ENCODE peak calls at places on chromosome 1, in ten cellular contexts. One of them, this sample, is unnamed.

GRCh38 chr1:53162621-53163020 is 20.2 kb upstream of the SLC1A7 start:
- DNase-seq in IMR-90: no peak
- DNase-seq in suprapubic skin: no peak
- DNase-seq in stomach: no peak
- DNase-seq in transverse colon: no peak
- DNase-seq in heart left ventricle: no peak
- DNase-seq in testis: no peak
- DNase-seq in Peyer's patch: no peak
- DNase-seq in sigmoid colon: no peak
- DNase-seq in gastrocnemius medialis: no peak
- DNase-seq in this sample: no peak

GRCh38 chr1:30868833-30869435 is 39.6 kb downstream of the SDC3 start:
- DNase-seq in IMR-90: no peak
- DNase-seq in suprapubic skin: no peak
- DNase-seq in stomach: no peak
- DNase-seq in transverse colon: no peak
- DNase-seq in heart left ventricle: peak; percentile 11
- DNase-seq in testis: no peak
- DNase-seq in Peyer's patch: no peak
- DNase-seq in sigmoid colon: no peak
- DNase-seq in gastrocnemius medialis: no peak
- DNase-seq in this sample: no peak

GRCh38 chr1:56456426-56457101 is 122.8 kb downstream of the PLPP3 start:
- DNase-seq in IMR-90: peak; percentile 84
- DNase-seq in suprapubic skin: no peak
- DNase-seq in stomach: no peak
- DNase-seq in transverse colon: no peak
- DNase-seq in heart left ventricle: no peak
- DNase-seq in testis: no peak
- DNase-seq in Peyer's patch: no peak
- DNase-seq in sigmoid colon: no peak
- DNase-seq in gastrocnemius medialis: no peak
- DNase-seq in this sample: no peak

GRCh38 chr1:115183158-115183557 is 93.9 kb upstream of the TSPAN2 start:
- DNase-seq in IMR-90: no peak
- DNase-seq in suprapubic skin: no peak
- DNase-seq in stomach: no peak
- DNase-seq in transverse colon: no peak
- DNase-seq in heart left ventricle: no peak
- DNase-seq in testis: no peak
- DNase-seq in Peyer's patch: no peak
- DNase-seq in sigmoid colon: no peak
- DNase-seq in gastrocnemius medialis: no peak
- DNase-seq in this sample: no peak

GRCh38 chr1:228823200-228823599 is 87.9 kb downstream of the RHOU start:
- DNase-seq in IMR-90: no peak
- DNase-seq in suprapubic skin: no peak
- DNase-seq in stomach: no peak
- DNase-seq in transverse colon: no peak
- DNase-seq in heart left ventricle: no peak
- DNase-seq in testis: no peak
- DNase-seq in Peyer's patch: no peak
- DNase-seq in sigmoid colon: no peak
- DNase-seq in gastrocnemius medialis: no peak
- DNase-seq in this sample: no peak

GRCh38 chr1:155078496-155079209 is at the start of gene EFNA3:
- DNase-seq in IMR-90: peak; percentile 42
- DNase-seq in suprapubic skin: peak; percentile 80
- DNase-seq in stomach: peak; percentile 75
- DNase-seq in transverse colon: peak; percentile 88
- DNase-seq in heart left ventricle: peak; percentile 89
- DNase-seq in testis: peak; percentile 81
- DNase-seq in Peyer's patch: peak; percentile 65
- DNase-seq in sigmoid colon: peak; percentile 79
- DNase-seq in gastrocnemius medialis: no peak
- DNase-seq in this sample: peak; percentile 87

GRCh38 chr1:1324524-1325287 is at the start of the genes CPTP and INTS11:
- DNase-seq in IMR-90: peak; percentile 85
- DNase-seq in suprapubic skin: peak; percentile 98
- DNase-seq in stomach: peak; percentile 95
- DNase-seq in transverse colon: peak; percentile 97
- DNase-seq in heart left ventricle: peak; percentile 99
- DNase-seq in testis: peak; percentile 93
- DNase-seq in Peyer's patch: peak; percentile 92
- DNase-seq in sigmoid colon: peak; percentile 97
- DNase-seq in gastrocnemius medialis: peak; percentile 92
- DNase-seq in this sample: peak; percentile 95

GRCh38 chr1:88608139-88608943 is 75.7 kb upstream of the PKN2 start:
- DNase-seq in IMR-90: peak; percentile 37
- DNase-seq in suprapubic skin: no peak
- DNase-seq in stomach: no peak
- DNase-seq in transverse colon: no peak
- DNase-seq in heart left ventricle: no peak
- DNase-seq in testis: no peak
- DNase-seq in Peyer's patch: no peak
- DNase-seq in sigmoid colon: no peak
- DNase-seq in gastrocnemius medialis: no peak
- DNase-seq in this sample: no peak

GRCh38 chr1:163528710-163529348 is 207.1 kb downstream of the NUF2 start:
- DNase-seq in IMR-90: peak; percentile 15
- DNase-seq in suprapubic skin: no peak
- DNase-seq in stomach: peak; percentile 35
- DNase-seq in transverse colon: peak; percentile 16
- DNase-seq in heart left ventricle: no peak
- DNase-seq in testis: peak; percentile 33
- DNase-seq in Peyer's patch: no peak
- DNase-seq in sigmoid colon: no peak
- DNase-seq in gastrocnemius medialis: no peak
- DNase-seq in this sample: no peak

GRCh38 chr1:46532498-46533178 is 18.8 kb downstream of the KNCN start:
- DNase-seq in IMR-90: peak; percentile 36
- DNase-seq in suprapubic skin: no peak
- DNase-seq in stomach: peak; percentile 64
- DNase-seq in transverse colon: peak; percentile 63
- DNase-seq in heart left ventricle: peak; percentile 84
- DNase-seq in testis: peak; percentile 74
- DNase-seq in Peyer's patch: peak; percentile 24
- DNase-seq in sigmoid colon: peak; percentile 80
- DNase-seq in gastrocnemius medialis: peak; percentile 15
- DNase-seq in this sample: peak; percentile 94

GRCh38 chr1:240122639-240123604 is 31.2 kb downstream of the FMN2 start:
- DNase-seq in IMR-90: no peak
- DNase-seq in suprapubic skin: no peak
- DNase-seq in stomach: no peak
- DNase-seq in transverse colon: peak; percentile 53
- DNase-seq in heart left ventricle: no peak
- DNase-seq in testis: no peak
- DNase-seq in Peyer's patch: no peak
- DNase-seq in sigmoid colon: no peak
- DNase-seq in gastrocnemius medialis: no peak
- DNase-seq in this sample: no peak

GRCh38 chr1:227265891-227266290 is 52.4 kb downstream of the CDC42BPA start:
- DNase-seq in IMR-90: no peak
- DNase-seq in suprapubic skin: no peak
- DNase-seq in stomach: no peak
- DNase-seq in transverse colon: no peak
- DNase-seq in heart left ventricle: no peak
- DNase-seq in testis: no peak
- DNase-seq in Peyer's patch: no peak
- DNase-seq in sigmoid colon: no peak
- DNase-seq in gastrocnemius medialis: no peak
- DNase-seq in this sample: no peak

GRCh38 chr1:177913762-177914540 is 55.9 kb downstream of the SEC16B start:
- DNase-seq in IMR-90: peak; percentile 63
- DNase-seq in suprapubic skin: no peak
- DNase-seq in stomach: peak; percentile 65
- DNase-seq in transverse colon: peak; percentile 39
- DNase-seq in heart left ventricle: no peak
- DNase-seq in testis: peak; percentile 43
- DNase-seq in Peyer's patch: no peak
- DNase-seq in sigmoid colon: no peak
- DNase-seq in gastrocnemius medialis: no peak
- DNase-seq in this sample: no peak

GRCh38 chr1:227788279-227789041 is 27.0 kb upstream of the PRSS38 start:
- DNase-seq in IMR-90: no peak
- DNase-seq in suprapubic skin: peak; percentile 88
- DNase-seq in stomach: peak; percentile 43
- DNase-seq in transverse colon: no peak
- DNase-seq in heart left ventricle: peak; percentile 88
- DNase-seq in testis: no peak
- DNase-seq in Peyer's patch: peak; percentile 32
- DNase-seq in sigmoid colon: peak; percentile 91
- DNase-seq in gastrocnemius medialis: no peak
- DNase-seq in this sample: peak; percentile 96

GRCh38 chr1:163697137-163697536 is 375.4 kb downstream of the NUF2 start:
- DNase-seq in IMR-90: no peak
- DNase-seq in suprapubic skin: no peak
- DNase-seq in stomach: no peak
- DNase-seq in transverse colon: no peak
- DNase-seq in heart left ventricle: no peak
- DNase-seq in testis: no peak
- DNase-seq in Peyer's patch: no peak
- DNase-seq in sigmoid colon: no peak
- DNase-seq in gastrocnemius medialis: no peak
- DNase-seq in this sample: no peak

GRCh38 chr1:55129194-55129728 is 85.9 kb downstream of the USP24 start:
- DNase-seq in IMR-90: peak; percentile 89
- DNase-seq in suprapubic skin: no peak
- DNase-seq in stomach: no peak
- DNase-seq in transverse colon: no peak
- DNase-seq in heart left ventricle: no peak
- DNase-seq in testis: no peak
- DNase-seq in Peyer's patch: no peak
- DNase-seq in sigmoid colon: no peak
- DNase-seq in gastrocnemius medialis: no peak
- DNase-seq in this sample: no peak

GRCh38 chr1:33374336-33375105 is 53.6 kb upstream of the A3GALT2 start:
- DNase-seq in IMR-90: peak; percentile 89
- DNase-seq in suprapubic skin: peak; percentile 18
- DNase-seq in stomach: no peak
- DNase-seq in transverse colon: no peak
- DNase-seq in heart left ventricle: no peak
- DNase-seq in testis: no peak
- DNase-seq in Peyer's patch: no peak
- DNase-seq in sigmoid colon: no peak
- DNase-seq in gastrocnemius medialis: no peak
- DNase-seq in this sample: no peak

GRCh38 chr1:209106861-209107260 is 476.7 kb upstream of the CAMK1G start:
- DNase-seq in IMR-90: no peak
- DNase-seq in suprapubic skin: no peak
- DNase-seq in stomach: no peak
- DNase-seq in transverse colon: no peak
- DNase-seq in heart left ventricle: no peak
- DNase-seq in testis: no peak
- DNase-seq in Peyer's patch: no peak
- DNase-seq in sigmoid colon: no peak
- DNase-seq in gastrocnemius medialis: no peak
- DNase-seq in this sample: no peak

GRCh38 chr1:20405893-20406604 is 80.0 kb downstream of the CAMK2N1 start:
- DNase-seq in IMR-90: peak; percentile 45
- DNase-seq in suprapubic skin: peak; percentile 45
- DNase-seq in stomach: no peak
- DNase-seq in transverse colon: no peak
- DNase-seq in heart left ventricle: no peak
- DNase-seq in testis: no peak
- DNase-seq in Peyer's patch: peak; percentile 23
- DNase-seq in sigmoid colon: no peak
- DNase-seq in gastrocnemius medialis: no peak
- DNase-seq in this sample: no peak

GRCh38 chr1:239067058-239067457 is 319.3 kb upstream of the CHRM3 start:
- DNase-seq in IMR-90: no peak
- DNase-seq in suprapubic skin: no peak
- DNase-seq in stomach: no peak
- DNase-seq in transverse colon: no peak
- DNase-seq in heart left ventricle: no peak
- DNase-seq in testis: no peak
- DNase-seq in Peyer's patch: no peak
- DNase-seq in sigmoid colon: no peak
- DNase-seq in gastrocnemius medialis: no peak
- DNase-seq in this sample: no peak
- TF ChIP-seq POLR2A in IMR-90: no peak
- TF ChIP-seq POLR2A in suprapubic skin: no peak
- TF ChIP-seq POLR2A in stomach: no peak
- TF ChIP-seq POLR2A in transverse colon: no peak
- TF ChIP-seq POLR2A in heart left ventricle: no peak
- TF ChIP-seq POLR2A in testis: no peak
- TF ChIP-seq POLR2A in Peyer's patch: no peak
- TF ChIP-seq POLR2A in sigmoid colon: no peak
- TF ChIP-seq POLR2A in gastrocnemius medialis: no peak
- TF ChIP-seq POLR2A in this sample: no peak

GRCh38 chr1:205284420-205285144 is 37.0 kb downstream of the NUAK2 start:
- DNase-seq in IMR-90: peak; percentile 99
- DNase-seq in suprapubic skin: peak; percentile 94
- DNase-seq in stomach: peak; percentile 72
- DNase-seq in transverse colon: peak; percentile 85
- DNase-seq in heart left ventricle: peak; percentile 92
- DNase-seq in testis: peak; percentile 77
- DNase-seq in Peyer's patch: peak; percentile 95
- DNase-seq in sigmoid colon: peak; percentile 95
- DNase-seq in gastrocnemius medialis: peak; percentile 91
- DNase-seq in this sample: peak; percentile 98
- H3K4me3 ChIP-seq in IMR-90: no peak overlapping the region
- H3K4me3 ChIP-seq in suprapubic skin: no peak overlapping the region
- H3K4me3 ChIP-seq in stomach: no peak overlapping the region
- H3K4me3 ChIP-seq in transverse colon: no peak overlapping the region
- H3K4me3 ChIP-seq in heart left ventricle: no peak overlapping the region
- H3K4me3 ChIP-seq in testis: no peak overlapping the region
- H3K4me3 ChIP-seq in Peyer's patch: no peak overlapping the region
- H3K4me3 ChIP-seq in sigmoid colon: no peak overlapping the region
- H3K4me3 ChIP-seq in gastrocnemius medialis: no peak overlapping the region
- H3K4me3 ChIP-seq in this sample: peak overlapping the region; percentile 6

GRCh38 chr1:7393141-7393540 is 378.0 kb upstream of the VAMP3 start:
- DNase-seq in IMR-90: no peak
- DNase-seq in suprapubic skin: no peak
- DNase-seq in stomach: no peak
- DNase-seq in transverse colon: no peak
- DNase-seq in heart left ventricle: no peak
- DNase-seq in testis: no peak
- DNase-seq in Peyer's patch: no peak
- DNase-seq in sigmoid colon: no peak
- DNase-seq in gastrocnemius medialis: no peak
- DNase-seq in this sample: peak; percentile 11
- H3K4me1 ChIP-seq in IMR-90: peaks cover 12% of the 10 kb centered on the region
- H3K4me1 ChIP-seq in suprapubic skin: peaks cover 10% of the 10 kb centered on the region
- H3K4me1 ChIP-seq in stomach: peaks cover 6% of the 10 kb centered on the region
- H3K4me1 ChIP-seq in transverse colon: peaks cover 14% of the 10 kb centered on the region
- H3K4me1 ChIP-seq in heart left ventricle: peaks cover 18% of the 10 kb centered on the region
- H3K4me1 ChIP-seq in testis: peaks cover 23% of the 10 kb centered on the region
- H3K4me1 ChIP-seq in Peyer's patch: peaks cover 7% of the 10 kb centered on the region
- H3K4me1 ChIP-seq in sigmoid colon: peaks cover 20% of the 10 kb centered on the region
- H3K4me1 ChIP-seq in gastrocnemius medialis: peaks cover 3% of the 10 kb centered on the region
- H3K4me1 ChIP-seq in this sample: peaks cover 25% of the 10 kb centered on the region

DNA sequence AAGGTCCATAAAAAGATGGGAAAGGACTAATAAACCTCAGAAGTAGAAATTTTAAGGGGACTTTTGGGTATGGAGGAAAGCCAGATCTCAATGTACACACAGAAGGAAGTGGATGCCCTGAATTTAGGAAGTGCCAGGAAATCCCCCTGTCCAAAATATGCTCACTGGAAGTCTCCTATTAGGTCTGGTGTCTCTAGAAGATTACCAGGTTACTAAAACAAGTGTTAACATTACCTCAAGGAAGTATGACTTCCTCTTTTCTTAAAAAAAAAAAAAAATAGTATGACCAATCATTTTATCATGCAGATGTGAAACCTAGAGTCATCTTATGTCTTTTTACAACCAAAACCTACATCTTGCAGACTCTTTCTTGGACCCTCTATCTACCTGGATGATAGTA is 30.7 kb downstream of the CD58 start:
- DNase-seq in IMR-90: no peak
- DNase-seq in suprapubic skin: no peak
- DNase-seq in stomach: no peak
- DNase-seq in transverse colon: no peak
- DNase-seq in heart left ventricle: no peak
- DNase-seq in testis: no peak
- DNase-seq in Peyer's patch: no peak
- DNase-seq in sigmoid colon: no peak
- DNase-seq in gastrocnemius medialis: no peak
- DNase-seq in this sample: no peak
- TF ChIP-seq POLR2A in IMR-90: no peak
- TF ChIP-seq POLR2A in suprapubic skin: no peak
- TF ChIP-seq POLR2A in stomach: no peak
- TF ChIP-seq POLR2A in transverse colon: no peak
- TF ChIP-seq POLR2A in heart left ventricle: no peak
- TF ChIP-seq POLR2A in testis: no peak
- TF ChIP-seq POLR2A in Peyer's patch: no peak
- TF ChIP-seq POLR2A in sigmoid colon: no peak
- TF ChIP-seq POLR2A in gastrocnemius medialis: no peak
- TF ChIP-seq POLR2A in this sample: no peak